ENCODE peak calls at places on chromosomes 4 and X, in five cellular contexts. F is dorsolateral prefrontal cortex, A is frontal cortex, H is Right ventricle myocardium superior, W is M059J. K is an unnamed sample.
A peak's percentile ranks its signal among the peaks of the same experiment; 100 is the strongest.

GRCh38 chrX:130984782-130985181 is 73.4 kb upstream of the ARHGAP36 start:
- DNase-seq in W (peak; percentile 4), H (no peak), A (no peak), F (no peak), K (peak; percentile 61)

GRCh38 chr4:110609044-110609750 is 13.7 kb downstream of the PITX2 start:
- DNase-seq in A (no peak), F (no peak), H (no peak), W (peak; percentile 22), K (no peak)

GRCh38 chr4:39464886-39465501 is 6.1 kb downstream of the LIAS start:
- DNase-seq in A (no peak), F (no peak), W (peak; percentile 72), H (no peak), K (no peak)

GRCh38 chr4:147643616-147644015 is 26.4 kb downstream of the TMEM184C start:
- DNase-seq in A (no peak), H (no peak), W (no peak), F (no peak), K (no peak)

GRCh38 chrX:69503835-69504625 is at the start of gene NALF2:
- DNase-seq in F (no peak), W (peak; percentile 55), H (peak; percentile 71), A (peak; percentile 53), K (peak; percentile 71)

GRCh38 chrX:9137152-9137551 is 103.2 kb upstream of the FAM9B start:
- DNase-seq in F (no peak), A (no peak), W (no peak), H (no peak), K (no peak)

GRCh38 chr4:58732973-58733372 is 1622.8 kb upstream of the IGFBP7 start:
- DNase-seq in H (no peak), A (no peak), W (no peak), F (no peak), K (no peak)

GRCh38 chrX:138710866-138711331 is 618 bp downstream of the FGF13 start:
- DNase-seq in F (no peak), W (no peak), H (no peak), A (no peak), K (peak; percentile 12)

GRCh38 chrX:135410861-135411627 is 10.7 kb upstream of the SMIM10L2A start:
- DNase-seq in F (no peak), H (no peak), A (no peak), W (no peak), K (no peak)

GRCh38 chr4:184641022-184641421 is 8.2 kb downstream of the CASP3 start:
- DNase-seq in F (no peak), W (no peak), H (no peak), A (no peak), K (no peak)

GRCh38 chr4:87058272-87059073 is 123.7 kb downstream of the AFF1 start:
- DNase-seq in A (no peak), W (peak; percentile 70), F (peak; percentile 59), H (no peak), K (no peak)

GRCh38 chrX:132776486-132777210 is 181.8 kb downstream of the HS6ST2 start:
- DNase-seq in H (no peak), F (no peak), W (no peak), A (no peak), K (no peak)

GRCh38 chr4:83074086-83074704 is 39.2 kb downstream of the COPS4 start:
- DNase-seq in H (no peak), F (no peak), A (no peak), W (peak; percentile 71), K (no peak)

GRCh38 chrX:93594780-93595179 is 78.6 kb downstream of the NAP1L3 start:
- DNase-seq in A (no peak), H (no peak), W (no peak), F (no peak), K (no peak)

GRCh38 chr4:147057631-147057980 is 111.9 kb upstream of the TTC29 start:
- DNase-seq in W (peak; percentile 32), A (no peak), H (no peak), F (no peak), K (no peak)

GRCh38 chr4:5801696-5802095 is 90.7 kb downstream of the EVC start:
- DNase-seq in F (no peak), H (no peak), A (no peak), W (no peak), K (no peak)

GRCh38 chr4:1512738-1513660 is 106.8 kb upstream of the NKX1-1 start:
- DNase-seq in A (peak; percentile 57), H (peak; percentile 57), W (no peak), F (no peak), K (peak; percentile 42)

GRCh38 chrX:50881028-50881427 is 29.5 kb upstream of the BMP15 start:
- DNase-seq in H (no peak), A (no peak), W (peak; percentile 32), F (no peak), K (no peak)

GRCh38 chrX:50779694-50780093 is 34.3 kb downstream of the SHROOM4 start:
- DNase-seq in W (no peak), H (no peak), F (no peak), A (no peak), K (no peak)